ENCODE peak calls at places on chromosome 3, in four cellular contexts. One of them, this sample, is unnamed.
A peak's percentile ranks its signal among the peaks of the same experiment; 100 is the strongest.

GRCh38 chr3:30615615-30616346 is 9.4 kb downstream of the TGFBR2 start:
- DNase-seq in transverse colon: no peak
- DNase-seq in Peyer's patch: no peak
- DNase-seq in esophagus muscularis mucosa: no peak
- DNase-seq in this sample: no peak

GRCh38 chr3:196135693-196136639 is 54.1 kb upstream of the TFRC start:
- DNase-seq in Peyer's patch: no peak
- DNase-seq in transverse colon: no peak
- DNase-seq in esophagus muscularis mucosa: no peak
- DNase-seq in this sample: no peak

GRCh38 chr3:46719044-46719565 is 1.4 kb upstream of the PRSS50 start:
- DNase-seq in esophagus muscularis mucosa: peak; percentile 88
- DNase-seq in transverse colon: no peak
- DNase-seq in Peyer's patch: peak; percentile 15
- DNase-seq in this sample: no peak

GRCh38 chr3:117488983-117489382 is 779.4 kb downstream of the TUSC7 start:
- DNase-seq in esophagus muscularis mucosa: no peak
- DNase-seq in transverse colon: no peak
- DNase-seq in Peyer's patch: no peak
- DNase-seq in this sample: no peak

GRCh38 chr3:107542665-107543064 is 19.9 kb downstream of the BBX start:
- DNase-seq in Peyer's patch: no peak
- DNase-seq in transverse colon: no peak
- DNase-seq in esophagus muscularis mucosa: no peak
- DNase-seq in this sample: no peak

GRCh38 chr3:135531996-135532395 is 433.5 kb upstream of the PPP2R3A start:
- DNase-seq in esophagus muscularis mucosa: peak; percentile 12
- DNase-seq in transverse colon: peak; percentile 33
- DNase-seq in Peyer's patch: no peak
- DNase-seq in this sample: no peak

GRCh38 chr3:157204880-157205279 is 44.9 kb upstream of the CCNL1 start:
- DNase-seq in Peyer's patch: no peak
- DNase-seq in esophagus muscularis mucosa: no peak
- DNase-seq in transverse colon: no peak
- DNase-seq in this sample: no peak

GRCh38 chr3:171384101-171384891 is 75.9 kb downstream of the TNIK start:
- DNase-seq in esophagus muscularis mucosa: no peak
- DNase-seq in transverse colon: no peak
- DNase-seq in Peyer's patch: no peak
- DNase-seq in this sample: no peak

GRCh38 chr3:50606596-50606995 is 5.0 kb downstream of the CISH start:
- DNase-seq in Peyer's patch: no peak
- DNase-seq in esophagus muscularis mucosa: no peak
- DNase-seq in transverse colon: no peak
- DNase-seq in this sample: no peak

GRCh38 chr3:46599590-46599989 is 12.7 kb upstream of the FAM240A start:
- DNase-seq in transverse colon: no peak
- DNase-seq in esophagus muscularis mucosa: no peak
- DNase-seq in Peyer's patch: no peak
- DNase-seq in this sample: no peak

GRCh38 chr3:73379465-73379864 is 245.3 kb downstream of the PDZRN3 start:
- DNase-seq in esophagus muscularis mucosa: no peak
- DNase-seq in transverse colon: no peak
- DNase-seq in Peyer's patch: no peak
- DNase-seq in this sample: no peak

GRCh38 chr3:149512073-149512782 is 37.7 kb downstream of the TM4SF4 start:
- DNase-seq in transverse colon: peak; percentile 60
- DNase-seq in esophagus muscularis mucosa: no peak
- DNase-seq in Peyer's patch: peak; percentile 64
- DNase-seq in this sample: peak; percentile 69

GRCh38 chr3:128348805-128349531 is 117.7 kb downstream of the DNAJB8 start:
- DNase-seq in transverse colon: no peak
- DNase-seq in esophagus muscularis mucosa: no peak
- DNase-seq in Peyer's patch: peak; percentile 20
- DNase-seq in this sample: no peak

GRCh38 chr3:5122741-5123706 is 932 bp downstream of the ARL8B start:
- DNase-seq in transverse colon: peak; percentile 32
- DNase-seq in Peyer's patch: peak; percentile 51
- DNase-seq in esophagus muscularis mucosa: no peak
- DNase-seq in this sample: peak; percentile 25

DNA sequence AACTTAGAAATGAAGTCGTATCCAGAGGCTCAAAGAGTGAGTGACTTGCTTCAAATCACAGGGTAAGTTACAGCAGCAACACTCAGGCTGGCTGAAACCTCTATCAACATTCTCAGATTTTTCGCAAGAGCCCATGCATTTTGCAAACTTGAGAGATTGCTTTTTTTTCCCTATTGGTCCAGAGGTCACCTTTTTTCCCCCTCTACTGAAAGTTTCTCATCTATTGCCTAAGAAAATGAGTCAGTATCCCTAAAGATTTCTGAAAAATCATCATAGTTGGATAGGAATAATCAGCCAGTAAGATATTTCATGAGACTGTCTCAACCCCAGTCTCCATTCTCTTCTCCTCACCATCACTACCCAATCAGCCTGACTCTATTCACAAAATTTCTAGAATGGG is 410.6 kb downstream of the FOXP1 start:
- DNase-seq in transverse colon: no peak
- DNase-seq in Peyer's patch: no peak
- DNase-seq in esophagus muscularis mucosa: no peak
- DNase-seq in this sample: no peak
- H3K4me1 ChIP-seq in transverse colon: no peaks in the 10 kb centered on the region
- H3K4me1 ChIP-seq in Peyer's patch: no peaks in the 10 kb centered on the region
- H3K4me1 ChIP-seq in esophagus muscularis mucosa: peaks cover 59% of the 10 kb centered on the region
- H3K4me1 ChIP-seq in this sample: no peaks in the 10 kb centered on the region

GRCh38 chr3:51967384-51968174 is at the start of gene PCBP4:
- DNase-seq in Peyer's patch: peak; percentile 80
- DNase-seq in transverse colon: peak; percentile 62
- DNase-seq in esophagus muscularis mucosa: no peak
- DNase-seq in this sample: peak; percentile 74
- TF ChIP-seq POLR2A in Peyer's patch: peak; percentile 23
- TF ChIP-seq POLR2A in transverse colon: no peak
- TF ChIP-seq POLR2A in esophagus muscularis mucosa: peak; percentile 51
- TF ChIP-seq POLR2A in this sample: peak; percentile 30

GRCh38 chr3:16868513-16868912 is 16.2 kb upstream of the PLCL2 start:
- DNase-seq in esophagus muscularis mucosa: no peak
- DNase-seq in transverse colon: no peak
- DNase-seq in Peyer's patch: no peak
- DNase-seq in this sample: no peak

GRCh38 chr3:16869606-16870005 is 15.1 kb upstream of the PLCL2 start:
- DNase-seq in transverse colon: no peak
- DNase-seq in esophagus muscularis mucosa: no peak
- DNase-seq in Peyer's patch: no peak
- DNase-seq in this sample: no peak

GRCh38 chr3:16875876-16876575 is 8.7 kb upstream of the PLCL2 start:
- DNase-seq in Peyer's patch: no peak
- DNase-seq in transverse colon: no peak
- DNase-seq in esophagus muscularis mucosa: no peak
- DNase-seq in this sample: no peak

GRCh38 chr3:16873872-16874271 is 10.9 kb upstream of the PLCL2 start:
- DNase-seq in Peyer's patch: no peak
- DNase-seq in transverse colon: no peak
- DNase-seq in esophagus muscularis mucosa: no peak
- DNase-seq in this sample: no peak

DNA sequence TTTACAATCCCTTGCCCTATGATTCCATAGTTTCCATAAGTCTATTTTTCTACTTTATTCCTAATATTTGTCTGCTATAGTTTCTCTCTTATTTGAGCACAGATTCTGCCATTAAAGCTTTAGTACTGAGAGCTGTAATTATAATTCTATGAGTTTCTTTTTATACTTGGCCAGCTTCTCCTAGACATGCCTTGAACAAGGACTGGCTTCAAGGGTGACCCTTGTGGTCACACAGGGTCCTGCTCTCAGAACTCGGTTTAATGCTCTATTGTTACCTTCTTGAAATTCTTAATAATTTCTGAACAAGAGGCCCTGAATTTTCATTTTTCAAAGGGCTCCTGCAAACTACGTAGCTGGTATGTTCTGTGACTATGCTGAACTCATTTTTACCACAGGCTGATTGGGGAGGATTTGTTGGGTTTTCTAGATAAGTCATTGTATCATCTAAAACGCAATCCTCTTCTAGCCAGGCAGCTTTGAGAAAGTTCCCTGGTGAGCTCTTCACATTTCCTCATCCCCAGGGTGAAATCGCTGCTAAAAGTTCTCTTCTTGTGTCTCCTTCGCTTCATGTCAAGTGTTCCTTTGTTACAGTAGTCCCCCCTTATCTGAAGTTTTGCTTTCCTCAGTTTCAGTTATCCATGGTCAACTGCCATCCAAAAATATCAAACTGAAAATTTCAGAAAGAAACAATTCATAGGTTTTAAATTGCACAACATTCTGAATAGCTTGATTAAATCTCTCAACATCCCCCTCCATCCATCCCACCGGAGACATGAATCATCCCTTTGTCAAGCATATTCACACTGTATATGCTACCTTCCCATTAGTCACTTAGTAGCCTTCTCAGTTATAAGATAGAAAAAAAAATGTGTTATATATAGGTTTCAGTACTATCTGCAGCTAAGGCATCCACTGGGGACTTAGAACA is 12.6 kb upstream of the PLCL2 start:
- DNase-seq in esophagus muscularis mucosa: no peak
- DNase-seq in transverse colon: no peak
- DNase-seq in Peyer's patch: no peak
- DNase-seq in this sample: no peak
- H3K27ac ChIP-seq in esophagus muscularis mucosa: no peak overlapping the region
- H3K27ac ChIP-seq in transverse colon: no peak overlapping the region
- H3K27ac ChIP-seq in Peyer's patch: no peak overlapping the region
- H3K27ac ChIP-seq in this sample: no peak overlapping the region

DNA sequence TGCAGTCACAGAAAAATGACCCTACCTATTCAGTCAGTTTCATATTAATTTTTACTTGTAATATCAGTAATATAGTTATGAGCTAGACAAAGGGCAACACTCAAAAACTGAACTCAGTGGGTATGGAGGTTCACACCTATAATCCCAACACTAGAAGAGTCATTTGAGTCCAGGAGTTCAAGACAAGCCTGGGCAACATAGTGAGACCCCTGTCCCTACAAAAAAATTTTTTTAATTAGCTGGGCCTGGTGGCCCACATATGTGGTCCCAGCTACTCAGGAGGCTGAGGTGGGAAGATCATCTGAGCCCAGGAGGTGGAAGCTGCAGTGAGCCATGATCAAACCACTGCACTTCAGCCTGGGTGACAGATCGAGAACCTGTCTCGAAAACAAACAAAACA is 3.1 kb downstream of the TMF1 start:
- DNase-seq in Peyer's patch: no peak
- DNase-seq in esophagus muscularis mucosa: no peak
- DNase-seq in transverse colon: no peak
- DNase-seq in this sample: no peak
- H3K4me1 ChIP-seq in Peyer's patch: no peaks in the 10 kb centered on the region
- H3K4me1 ChIP-seq in esophagus muscularis mucosa: peaks cover 63% of the 10 kb centered on the region
- H3K4me1 ChIP-seq in transverse colon: peaks cover 32% of the 10 kb centered on the region
- H3K4me1 ChIP-seq in this sample: no peaks in the 10 kb centered on the region

DNA sequence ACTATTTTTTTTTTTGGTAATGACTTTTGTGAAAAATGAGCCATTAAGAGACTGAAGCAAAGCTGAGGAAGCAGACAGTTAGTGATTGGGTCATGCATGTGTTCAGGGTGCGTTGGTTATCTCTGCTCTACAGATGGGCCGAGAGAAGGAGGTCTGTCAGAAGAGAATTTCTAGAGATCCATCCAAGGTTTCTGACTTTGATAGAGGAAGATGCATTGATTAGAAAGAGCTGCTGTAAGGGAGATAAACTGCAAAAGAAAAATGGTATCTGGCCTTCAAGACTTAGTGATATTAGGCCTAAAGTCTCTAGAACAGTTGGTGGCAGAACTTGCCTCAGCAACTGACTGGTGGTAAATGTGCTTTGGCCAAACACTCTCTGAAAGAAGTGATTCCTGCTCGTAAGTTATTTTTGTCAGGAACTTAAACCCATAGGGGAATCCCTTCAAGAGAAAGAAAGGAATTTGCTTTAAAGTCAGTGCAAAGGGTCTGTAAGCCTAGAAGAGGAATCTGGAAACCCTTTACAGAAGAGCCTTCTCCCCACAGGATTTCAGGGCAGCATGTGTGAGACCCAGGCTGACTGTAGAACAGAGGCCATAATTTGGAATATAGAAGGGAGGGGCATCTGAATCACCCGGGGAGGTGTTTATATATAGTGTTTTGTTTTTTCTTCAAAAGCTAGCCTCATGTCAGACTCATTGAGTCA is 67.8 kb downstream of the OPA1 start:
- DNase-seq in Peyer's patch: no peak
- DNase-seq in esophagus muscularis mucosa: no peak
- DNase-seq in transverse colon: no peak
- DNase-seq in this sample: no peak
- TF ChIP-seq POLR2A in Peyer's patch: no peak
- TF ChIP-seq POLR2A in esophagus muscularis mucosa: no peak
- TF ChIP-seq POLR2A in transverse colon: no peak
- TF ChIP-seq POLR2A in this sample: no peak

DNA sequence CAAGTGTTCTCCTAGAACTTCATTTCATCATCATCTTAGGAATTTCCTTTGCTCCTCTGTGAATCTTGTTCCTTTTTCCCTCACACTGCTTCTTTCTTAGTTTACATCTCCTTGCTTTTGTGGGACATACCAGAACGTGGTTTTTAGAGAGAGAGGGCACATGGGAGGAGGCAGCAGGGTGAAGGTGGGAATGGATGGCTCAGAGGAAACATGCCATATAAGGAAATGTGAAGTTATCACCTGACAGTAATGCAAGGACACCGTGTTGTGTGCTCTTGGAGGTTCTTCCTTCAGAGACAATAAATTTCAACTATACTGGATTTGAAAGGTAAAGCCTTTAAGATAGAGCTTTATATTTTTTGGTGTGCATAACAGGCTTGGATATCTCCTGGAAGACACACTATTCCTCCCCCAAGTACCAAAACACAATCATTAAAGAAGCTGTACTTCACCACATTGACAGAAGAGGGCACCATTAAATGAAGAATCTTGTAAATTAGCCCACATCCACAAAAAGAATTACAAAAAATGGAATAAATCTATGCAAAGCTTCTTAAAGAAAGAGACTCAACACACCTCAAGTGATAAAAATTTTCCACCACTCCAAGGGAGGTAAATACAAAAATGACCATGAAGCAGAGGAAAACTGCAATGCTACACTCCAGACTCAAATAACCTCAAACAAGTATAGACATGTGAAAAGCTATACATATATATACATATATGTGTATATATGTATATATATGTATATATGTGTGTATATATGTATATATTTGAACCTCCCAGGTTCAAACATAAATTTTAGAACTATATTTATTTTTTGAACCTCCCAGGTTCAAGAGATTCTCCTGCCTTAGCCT is 26.1 kb downstream of the RPL39L start:
- DNase-seq in Peyer's patch: no peak
- DNase-seq in transverse colon: no peak
- DNase-seq in esophagus muscularis mucosa: no peak
- DNase-seq in this sample: no peak
- H3K27ac ChIP-seq in Peyer's patch: no peak overlapping the region
- H3K27ac ChIP-seq in transverse colon: no peak overlapping the region
- H3K27ac ChIP-seq in esophagus muscularis mucosa: no peak overlapping the region
- H3K27ac ChIP-seq in this sample: no peak overlapping the region

DNA sequence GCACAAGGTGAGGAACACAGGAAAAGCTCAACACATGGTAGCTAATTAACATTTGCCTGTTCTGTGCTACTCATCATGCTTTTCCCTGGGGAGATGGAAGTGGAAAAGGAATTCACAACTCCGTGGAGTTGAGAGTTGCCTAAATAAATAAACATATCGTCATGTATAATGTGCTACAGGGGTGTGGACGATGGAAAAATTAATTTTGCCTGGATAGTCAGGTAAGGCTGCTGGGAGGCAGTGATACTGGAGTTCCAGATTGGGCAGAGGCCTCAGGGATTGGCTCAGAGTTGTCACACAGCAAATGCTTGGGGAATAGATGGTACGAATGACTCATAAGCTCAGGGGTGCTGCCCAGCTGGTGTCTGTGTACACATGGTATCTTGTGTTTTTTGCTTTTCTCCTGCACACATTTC is 3.1 kb upstream of the ABHD6 start:
- DNase-seq in esophagus muscularis mucosa: no peak
- DNase-seq in transverse colon: no peak
- DNase-seq in Peyer's patch: no peak
- DNase-seq in this sample: no peak
- H3K4me1 ChIP-seq in esophagus muscularis mucosa: peaks cover 27% of the 10 kb centered on the region
- H3K4me1 ChIP-seq in transverse colon: peaks cover 13% of the 10 kb centered on the region
- H3K4me1 ChIP-seq in Peyer's patch: no peaks in the 10 kb centered on the region
- H3K4me1 ChIP-seq in this sample: peaks cover 4% of the 10 kb centered on the region

This sample was measured in uterus.